ENCODE peak calls at places on chromosomes 7 and 10, in nine cellular contexts. N, E, Q, I, V, B, A, S and H are unnamed samples.

GRCh38 chr7:47448971-47449370 is 132.9 kb downstream of the TNS3 start:
- DNase-seq in Q (no peak), N (no peak), A (no peak), V (no peak), S (no peak), E (no peak), I (no peak), B (no peak), H (no peak)

GRCh38 chr7:85851571-85852193 is 664.8 kb upstream of the SEMA3D start:
- DNase-seq in N (peak), A (peak), B (no peak), V (no peak), I (peak), S (peak), Q (no peak), E (no peak), H (no peak)

GRCh38 chr7:45258533-45259226 is 101.1 kb downstream of the RAMP3 start:
- DNase-seq in E (no peak), A (no peak), I (no peak), V (no peak), S (no peak), B (no peak), N (no peak), Q (no peak), H (no peak)

GRCh38 chr7:134845461-134845860 is 66.0 kb downstream of the CALD1 start:
- DNase-seq in S (peak), N (no peak), A (peak), Q (no peak), V (no peak), B (no peak), I (peak), E (no peak), H (no peak)

GRCh38 chr10:91627344-91628102 is 5.3 kb downstream of the PPP1R3C start:
- DNase-seq in A (no peak), S (no peak), V (no peak), N (no peak), B (no peak), Q (no peak), E (no peak), I (no peak), H (no peak)

GRCh38 chr7:1357601-1358271 is 101.5 kb downstream of the MICALL2 start:
- DNase-seq in N (no peak), Q (no peak), I (peak), V (no peak), B (no peak), A (peak), S (no peak), E (no peak), H (no peak)

GRCh38 chr10:24858244-24858907 is 94.0 kb downstream of the PRTFDC1 start:
- DNase-seq in S (peak), N (no peak), A (peak), V (no peak), E (peak), Q (peak), I (no peak), B (no peak), H (no peak)

GRCh38 chr7:101576993-101577392 is 52.1 kb downstream of the MYL10 start:
- DNase-seq in E (no peak), S (no peak), N (no peak), I (no peak), B (no peak), V (no peak), Q (no peak), A (peak), H (no peak)

GRCh38 chr7:2405601-2406345 is 2.4 kb downstream of the CHST12 start:
- DNase-seq in A (no peak), I (no peak), N (no peak), V (peak), S (no peak), Q (no peak), B (no peak), E (no peak), H (no peak)

GRCh38 chr10:129756912-129757861 is 206.9 kb downstream of the EBF3 start:
- DNase-seq in E (no peak), V (no peak), N (no peak), A (no peak), I (no peak), Q (no peak), B (no peak), S (no peak), H (peak)

GRCh38 chr7:151381083-151381332 is 28.8 kb downstream of the WDR86 start:
- DNase-seq in S (no peak), I (no peak), A (no peak), B (no peak), E (no peak), Q (no peak), N (no peak), V (no peak), H (no peak)

GRCh38 chr7:29854257-29854938 is 48.1 kb downstream of the WIPF3 start:
- DNase-seq in Q (no peak), I (peak), B (no peak), S (peak), N (no peak), V (no peak), A (peak), E (peak), H (no peak)

GRCh38 chr10:14574291-14574690 is 200.4 kb downstream of the FAM107B start:
- DNase-seq in I (no peak), V (no peak), S (no peak), E (no peak), N (no peak), Q (no peak), B (no peak), A (no peak), H (no peak)

GRCh38 chr10:102678842-102679289 is 34.6 kb downstream of the TRIM8 start:
- DNase-seq in E (no peak), S (peak), A (peak), N (no peak), V (no peak), I (peak), B (no peak), Q (peak), H (peak)

GRCh38 chr7:69856991-69857390 is 258.7 kb downstream of the AUTS2 start:
- DNase-seq in A (no peak), Q (no peak), N (no peak), I (no peak), V (no peak), S (no peak), B (no peak), E (no peak), H (no peak)

GRCh38 chr7:1708640-1709249 is 38.7 kb downstream of the ELFN1 start:
- DNase-seq in B (no peak), E (no peak), A (no peak), I (no peak), V (no peak), N (no peak), Q (no peak), S (no peak), H (no peak)

GRCh38 chr7:71775648-71776047 is 636.5 kb downstream of the CALN1 start:
- DNase-seq in B (no peak), Q (no peak), N (no peak), A (no peak), S (peak), I (no peak), V (no peak), E (no peak), H (no peak)

GRCh38 chr10:44788147-44788819 is 122.9 kb upstream of the TMEM72 start:
- DNase-seq in B (no peak), V (no peak), Q (peak), S (no peak), E (no peak), N (no peak), A (no peak), I (no peak), H (no peak)

GRCh38 chr7:32670105-32670504 is 174.8 kb downstream of the AVL9 start:
- DNase-seq in N (no peak), A (peak), B (no peak), Q (peak), E (peak), V (no peak), I (peak), S (peak), H (peak)

GRCh38 chr10:43623351-43623750 is 17.1 kb downstream of the ZNF485 start:
- DNase-seq in S (peak), E (no peak), N (no peak), V (no peak), B (no peak), Q (no peak), A (peak), I (peak), H (no peak)

GRCh38 chr7:86914468-86915054 is 144.9 kb downstream of the ELAPOR2 start:
- DNase-seq in N (no peak), B (no peak), E (no peak), Q (no peak), A (peak), S (no peak), V (no peak), I (peak), H (no peak)

GRCh38 chr10:5639066-5639465 is 27.3 kb downstream of the ASB13 start:
- DNase-seq in I (no peak), V (no peak), A (no peak), N (no peak), S (no peak), B (no peak), Q (no peak), E (no peak), H (no peak)

GRCh38 chr7:48035967-48036478 is 680 bp downstream of the C7orf57 start:
- DNase-seq in S (no peak), V (no peak), I (no peak), A (peak), Q (peak), N (no peak), E (no peak), B (no peak), H (no peak)

GRCh38 chr10:110502072-110502845 is 4.6 kb downstream of the DUSP5 start:
- DNase-seq in B (no peak), E (no peak), V (no peak), Q (no peak), N (no peak), A (no peak), I (no peak), S (no peak), H (no peak)

GRCh38 chr10:133274751-133275682 is 1.7 kb downstream of the ADAM8 start:
- DNase-seq in B (peak), V (peak), I (no peak), Q (no peak), E (peak), S (no peak), A (peak), N (no peak), H (no peak)

GRCh38 chr7:152013230-152013629 is 12.2 kb upstream of the GALNT11 start:
- DNase-seq in V (no peak), E (no peak), Q (no peak), I (no peak), B (no peak), A (no peak), N (no peak), S (no peak), H (no peak)

GRCh38 chr7:31953432-31953831 is 116.8 kb downstream of the PDE1C start:
- DNase-seq in E (no peak), V (no peak), I (no peak), Q (no peak), N (no peak), A (no peak), B (no peak), S (no peak), H (no peak)

GRCh38 chr7:27686315-27686714 is 23.6 kb upstream of the HIBADH start:
- DNase-seq in B (no peak), N (no peak), E (no peak), S (peak), I (peak), V (no peak), Q (peak), A (peak), H (no peak)

GRCh38 chr7:84264341-84264740 is 69.8 kb upstream of the SEMA3A start:
- DNase-seq in A (peak), B (no peak), Q (no peak), V (no peak), N (no peak), S (no peak), E (no peak), I (no peak), H (no peak)

GRCh38 chr10:3704565-3705360 is 80.2 kb downstream of the KLF6 start:
- DNase-seq in I (no peak), S (no peak), N (no peak), V (no peak), A (no peak), B (no peak), E (no peak), Q (no peak), H (no peak)